ENCODE peak calls at places on chromosomes 5 and 9, in nine cellular contexts. I is A549, M is heart left ventricle, G is stomach, S is adrenal gland, L is IMR-90, T is NB4, Q is transverse colon, F is ovary. B is an unnamed sample.

GRCh38 chr5:166428264-166428663 is 1863.2 kb upstream of the WWC1 start:
- DNase-seq in F (no peak), G (no peak), L (no peak), I (no peak), S (no peak), T (no peak), Q (no peak), M (no peak), B (no peak)

GRCh38 chr5:100634937-100635336 is 99.8 kb downstream of the FAM174A start:
- DNase-seq in I (no peak), G (no peak), M (no peak), S (no peak), T (no peak), Q (no peak), F (no peak), L (peak), B (no peak)

GRCh38 chr9:111914749-111915424 is 18.3 kb downstream of the UGCG start:
- DNase-seq in G (no peak), S (no peak), I (no peak), L (no peak), Q (no peak), M (no peak), F (no peak), T (no peak), B (no peak)

GRCh38 chr9:27393054-27393846 is 96.3 kb upstream of the EQTN start:
- DNase-seq in G (no peak), Q (no peak), S (no peak), F (no peak), L (no peak), T (no peak), I (no peak), M (no peak), B (no peak)

GRCh38 chr5:167488371-167488770 is 803.1 kb upstream of the WWC1 start:
- DNase-seq in I (no peak), G (no peak), L (no peak), F (no peak), M (no peak), T (no peak), S (no peak), Q (no peak), B (no peak)

GRCh38 chr9:109132473-109133095 is 12.8 kb upstream of the TMEM245 start:
- DNase-seq in I (no peak), L (no peak), F (no peak), Q (no peak), T (peak), G (no peak), M (no peak), S (no peak), B (no peak)

GRCh38 chr5:59543826-59544442 is 349.6 kb downstream of the PDE4D start:
- DNase-seq in I (peak), T (no peak), F (no peak), G (no peak), M (no peak), L (no peak), S (no peak), Q (peak), B (no peak)

GRCh38 chr5:16736158-16736994 is 119.6 kb upstream of the RETREG1 start:
- DNase-seq in F (no peak), Q (peak), G (peak), S (peak), T (no peak), M (peak), I (no peak), L (peak), B (peak)

GRCh38 chr9:123493627-123494026 is 137.6 kb downstream of the CRB2 start:
- DNase-seq in Q (no peak), I (no peak), G (no peak), F (no peak), L (peak), M (no peak), S (no peak), T (no peak), B (no peak)

GRCh38 chr5:92838253-92838652 is 742.8 kb downstream of the NR2F1-AS1 start:
- DNase-seq in G (no peak), I (peak), Q (no peak), F (no peak), S (no peak), L (no peak), M (no peak), T (no peak), B (no peak)

GRCh38 chr9:16223074-16223871 is 647.2 kb downstream of the BNC2 start:
- DNase-seq in I (no peak), F (no peak), M (no peak), T (no peak), S (no peak), Q (peak), L (no peak), G (no peak), B (no peak)

GRCh38 chr5:111394580-111394979 is 117.8 kb downstream of the STARD4 start:
- DNase-seq in S (no peak), Q (no peak), F (no peak), L (peak), T (peak), I (no peak), M (no peak), G (no peak), B (no peak)

GRCh38 chr5:121503111-121503840 is 348.4 kb upstream of the FTMT start:
- DNase-seq in I (no peak), F (no peak), M (peak), L (no peak), G (peak), S (peak), T (peak), Q (peak), B (peak)

GRCh38 chr5:17167171-17167891 is 50.1 kb upstream of the BASP1 start:
- DNase-seq in Q (no peak), M (no peak), L (no peak), G (no peak), F (no peak), S (no peak), T (no peak), I (no peak), B (no peak)

GRCh38 chr9:130026583-130027427 is 16.2 kb downstream of the FNBP1 start:
- DNase-seq in L (no peak), S (no peak), Q (no peak), T (no peak), M (no peak), I (no peak), F (no peak), G (no peak), B (no peak)

GRCh38 chr5:168790037-168790635 is 211.0 kb upstream of the PANK3 start:
- DNase-seq in S (no peak), L (no peak), Q (no peak), M (no peak), T (peak), G (no peak), I (no peak), F (no peak), B (peak)

GRCh38 chr9:134570726-134571325 is 70.8 kb upstream of the COL5A1 start:
- DNase-seq in M (no peak), Q (no peak), F (peak), L (no peak), I (no peak), G (peak), S (no peak), T (peak), B (peak)

GRCh38 chr5:28726815-28727214 is 1688.4 kb upstream of the CDH9 start:
- DNase-seq in L (no peak), Q (no peak), M (no peak), T (no peak), G (no peak), S (no peak), F (no peak), I (no peak), B (no peak)

GRCh38 chr9:133509179-133510083 is 15.3 kb downstream of the MYMK start:
- DNase-seq in Q (peak), I (no peak), M (no peak), S (no peak), F (peak), T (no peak), G (peak), L (no peak), B (no peak)

GRCh38 chr9:120890415-120891254 is 13.6 kb upstream of the PHF19 start:
- DNase-seq in M (no peak), F (no peak), Q (no peak), G (no peak), T (peak), I (no peak), L (no peak), S (no peak), B (no peak)

GRCh38 chr5:96031811-96032261 is 70.2 kb upstream of the ELL2 start:
- DNase-seq in S (no peak), I (no peak), T (no peak), Q (no peak), M (no peak), L (peak), G (no peak), F (no peak), B (no peak)

GRCh38 chr9:84970432-84970831 is 300.9 kb downstream of the NTRK2 start:
- DNase-seq in M (no peak), Q (peak), L (no peak), I (peak), T (no peak), G (peak), S (no peak), F (no peak), B (no peak)

GRCh38 chr9:133460405-133461175 is 812 bp downstream of the CACFD1 start:
- DNase-seq in I (peak), F (peak), S (peak), Q (peak), G (peak), T (no peak), M (peak), L (no peak), B (peak)

GRCh38 chr9:98848450-98849149 is 41.1 kb downstream of the GALNT12 start:
- DNase-seq in T (peak), M (peak), Q (peak), F (peak), I (peak), L (peak), G (peak), S (peak), B (peak)

GRCh38 chr9:134662143-134662876 is 20.7 kb downstream of the COL5A1 start:
- DNase-seq in G (no peak), Q (peak), I (no peak), M (peak), T (no peak), L (peak), F (no peak), S (no peak), B (peak)

GRCh38 chr5:156272139-156272538 is 54.8 kb upstream of the SGCD start:
- DNase-seq in G (no peak), I (no peak), S (no peak), Q (no peak), M (no peak), L (no peak), T (no peak), F (no peak), B (no peak)

GRCh38 chr5:79567926-79568549 is 44.2 kb upstream of the TENT2 start:
- DNase-seq in Q (no peak), I (no peak), L (peak), F (no peak), S (no peak), G (no peak), T (no peak), M (no peak), B (no peak)

GRCh38 chr9:137140151-137141012 is 1.4 kb downstream of the GRIN1 start:
- DNase-seq in F (no peak), Q (no peak), S (no peak), I (no peak), L (no peak), G (no peak), T (no peak), M (no peak), B (no peak)

GRCh38 chr5:36950586-36951457 is 74.3 kb downstream of the NIPBL start:
- DNase-seq in I (no peak), Q (no peak), T (no peak), M (no peak), F (no peak), S (no peak), G (no peak), L (peak), B (no peak)

GRCh38 chr5:37955748-37956147 is 115.9 kb upstream of the GDNF start:
- DNase-seq in T (no peak), M (no peak), I (no peak), L (no peak), G (no peak), F (no peak), Q (no peak), S (no peak), B (no peak)

GRCh38 chr5:172849636-172850453 is 15.8 kb downstream of the ERGIC1 start:
- DNase-seq in F (no peak), G (peak), S (no peak), L (no peak), T (no peak), M (no peak), Q (peak), I (no peak), B (no peak)

GRCh38 chr9:115694014-115694413 is 459.6 kb upstream of the PAPPA start:
- DNase-seq in M (no peak), S (no peak), G (no peak), Q (peak), F (no peak), I (peak), T (peak), L (peak), B (no peak)

GRCh38 chr5:69415584-69415958 is 655 bp downstream of the MARVELD2 start:
- DNase-seq in F (no peak), L (no peak), G (peak), T (no peak), S (no peak), M (no peak), I (no peak), Q (peak), B (no peak)

GRCh38 chr9:138060365-138060764 is 182.8 kb downstream of the CACNA1B start:
- DNase-seq in I (no peak), T (no peak), Q (no peak), F (no peak), S (no peak), G (no peak), L (no peak), M (no peak), B (no peak)

GRCh38 chr5:102295534-102296228 is 403 bp downstream of the SLCO4C1 start:
- DNase-seq in L (no peak), F (no peak), G (no peak), M (no peak), Q (peak), T (peak), S (no peak), I (no peak), B (no peak)

GRCh38 chr9:135526089-135526729 is 5.0 kb downstream of the LCN1 start:
- DNase-seq in L (no peak), F (no peak), S (peak), T (no peak), M (no peak), I (no peak), G (peak), Q (no peak), B (peak)

GRCh38 chr5:90947667-90948066 is 389.1 kb downstream of the ADGRV1 start:
- DNase-seq in F (no peak), Q (no peak), G (no peak), L (peak), S (no peak), I (no peak), T (no peak), M (no peak), B (no peak)

GRCh38 chr5:35832757-35833156 is 23.9 kb upstream of the IL7R start:
- DNase-seq in L (no peak), M (no peak), I (no peak), S (no peak), T (no peak), F (no peak), Q (no peak), G (no peak), B (no peak)

DNA sequence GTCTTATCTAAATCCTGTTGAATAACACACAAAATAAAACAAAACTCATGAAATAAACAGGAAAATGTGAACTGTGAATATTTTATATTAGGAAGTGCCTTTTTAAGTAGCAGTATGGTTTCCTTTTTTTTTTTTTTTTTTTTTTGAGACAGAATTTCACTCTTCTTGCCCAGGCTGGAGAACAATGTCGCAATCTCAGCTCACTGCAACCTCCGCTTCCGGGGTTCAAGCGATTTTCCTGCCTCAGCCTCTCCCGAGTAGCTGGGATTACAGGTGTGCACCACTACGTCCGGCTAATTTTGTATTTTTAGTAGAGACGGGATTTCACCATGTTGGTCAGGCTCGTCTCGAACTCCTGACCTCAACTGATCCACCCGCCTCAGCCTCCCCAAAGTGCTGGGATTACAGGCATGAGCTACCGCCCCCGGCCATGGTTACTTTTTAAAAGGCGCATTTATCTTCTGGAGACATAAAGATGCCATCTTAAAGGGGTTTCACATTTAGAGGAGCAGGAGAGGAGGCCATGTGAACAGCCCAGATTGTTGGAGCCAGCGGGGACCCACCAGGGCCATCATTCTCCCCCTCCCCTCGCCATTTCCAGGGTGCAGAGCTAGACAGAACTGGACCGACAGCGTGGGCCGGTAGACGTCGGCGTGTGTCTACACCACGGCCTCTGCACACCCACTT is 64.1 kb downstream of the ROR2 start:
- DNase-seq in F (no peak), G (no peak), T (no peak), I (no peak), S (no peak), M (no peak), L (no peak), Q (no peak), B (no peak)
- H3K4me3 ChIP-seq in F (no peak), G (no peak), T (no peak), I (no peak), S (no peak), M (no peak), L (no peak), Q (no peak), B (no peak)

GRCh38 chr9:71521132-71521531 is 247.2 kb downstream of the CEMIP2 start:
- DNase-seq in I (no peak), L (no peak), M (no peak), F (no peak), Q (no peak), T (no peak), S (no peak), G (no peak), B (no peak)
- TF ChIP-seq CTCF in I (no peak), L (no peak), M (no peak), F (no peak), Q (no peak), T (no peak), S (no peak), G (no peak), B (no peak)

GRCh38 chr5:147826351-147826750 is 5.1 kb downstream of the SPINK1 start:
- DNase-seq in S (no peak), M (no peak), T (no peak), G (no peak), Q (no peak), I (no peak), F (no peak), L (no peak), B (no peak)
- TF ChIP-seq POLR2A in S (no peak), M (no peak), T (no peak), G (no peak), Q (no peak), I (no peak), F (no peak), L (no peak), B (no peak)

DNA sequence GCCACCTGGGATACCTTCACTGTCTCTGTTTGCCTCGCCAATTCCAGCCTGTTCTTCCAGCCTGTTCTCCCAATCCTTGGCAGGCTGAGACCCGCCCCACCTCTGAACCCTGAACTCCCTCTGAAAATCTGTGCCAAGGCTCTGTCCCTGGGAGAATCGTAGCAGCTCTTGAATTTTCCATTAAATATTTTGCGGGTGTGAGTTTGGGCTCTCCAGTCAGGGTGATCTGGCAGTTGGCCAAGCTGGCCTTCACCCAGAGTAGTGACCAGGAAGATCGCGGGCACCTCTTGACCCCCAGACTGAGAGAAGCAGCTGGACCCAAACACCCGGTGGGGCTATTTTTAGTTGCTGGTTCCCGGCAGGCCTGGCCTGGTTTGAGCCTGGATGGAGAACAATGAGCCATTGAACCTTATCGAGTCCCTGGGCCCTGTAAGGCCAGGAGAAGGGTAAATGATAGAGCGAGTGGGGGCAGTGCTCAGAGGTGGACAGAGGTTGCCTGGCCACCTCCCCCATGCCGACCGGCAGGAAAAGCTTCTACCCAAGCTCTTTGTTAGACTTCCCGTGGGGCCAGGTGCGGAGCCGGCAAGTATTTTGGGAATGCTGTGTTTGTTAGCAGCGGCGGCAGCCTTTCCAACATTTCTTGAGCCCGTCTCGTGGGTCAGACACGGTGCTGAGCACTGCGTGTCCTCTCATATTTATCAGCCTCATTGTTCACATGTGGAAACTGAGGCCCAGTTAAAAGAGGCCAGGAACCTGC is 146.2 kb downstream of the RGS3 start:
- DNase-seq in M (peak), L (peak), Q (peak), F (peak), G (peak), I (no peak), S (peak), T (no peak), B (no peak)
- H3K4me3 ChIP-seq in M (no peak), L (no peak), Q (no peak), F (no peak), G (no peak), I (no peak), S (no peak), T (no peak), B (no peak)

B was measured in lower leg skin.